ENCODE peak calls at places on chromosomes 16 and 17, in seven cellular contexts. One of them, this sample, is unnamed.
A peak's percentile ranks its signal among the peaks of the same experiment; 100 is the strongest.

GRCh38 chr17:67211742-67212141 is 33.3 kb downstream of the HELZ start:
- DNase-seq in GM12878: no peak
- DNase-seq in left ventricle myocardium superior: no peak
- DNase-seq in activated T-cell treated with anti-CD3 and anti-CD28 coated beads, Interleukin-2, amount 50 U/mL, for 72 hours: no peak
- DNase-seq in SK-N-SH: no peak
- DNase-seq in nephron progenitor cell: no peak
- DNase-seq in ELF-1: no peak
- DNase-seq in this sample: no peak

GRCh38 chr17:7589204-7589868 is 558 bp downstream of the SOX15 start:
- DNase-seq in ELF-1: peak; percentile 94
- DNase-seq in left ventricle myocardium superior: peak; percentile 92
- DNase-seq in activated T-cell treated with anti-CD3 and anti-CD28 coated beads, Interleukin-2, amount 50 U/mL, for 72 hours: peak; percentile 68
- DNase-seq in nephron progenitor cell: peak; percentile 79
- DNase-seq in SK-N-SH: peak; percentile 91
- DNase-seq in GM12878: no peak
- DNase-seq in this sample: peak; percentile 88

GRCh38 chr16:6682142-6682811 is 650.4 kb upstream of the RBFOX1 start:
- DNase-seq in nephron progenitor cell: peak; percentile 72
- DNase-seq in GM12878: no peak
- DNase-seq in ELF-1: peak; percentile 81
- DNase-seq in SK-N-SH: peak; percentile 53
- DNase-seq in activated T-cell treated with anti-CD3 and anti-CD28 coated beads, Interleukin-2, amount 50 U/mL, for 72 hours: peak; percentile 5
- DNase-seq in left ventricle myocardium superior: peak; percentile 26
- DNase-seq in this sample: no peak

GRCh38 chr16:27080870-27081269 is 14.1 kb downstream of the C16orf82 start:
- DNase-seq in nephron progenitor cell: no peak
- DNase-seq in activated T-cell treated with anti-CD3 and anti-CD28 coated beads, Interleukin-2, amount 50 U/mL, for 72 hours: no peak
- DNase-seq in left ventricle myocardium superior: no peak
- DNase-seq in SK-N-SH: peak; percentile 25
- DNase-seq in GM12878: no peak
- DNase-seq in ELF-1: peak; percentile 42
- DNase-seq in this sample: no peak

GRCh38 chr17:45787656-45788055 is 3.5 kb downstream of the CRHR1 start:
- DNase-seq in SK-N-SH: peak; percentile 59
- DNase-seq in ELF-1: no peak
- DNase-seq in nephron progenitor cell: no peak
- DNase-seq in activated T-cell treated with anti-CD3 and anti-CD28 coated beads, Interleukin-2, amount 50 U/mL, for 72 hours: no peak
- DNase-seq in GM12878: no peak
- DNase-seq in left ventricle myocardium superior: no peak
- DNase-seq in this sample: no peak

GRCh38 chr16:1548727-1549126 is 15.3 kb downstream of the TMEM204 start:
- DNase-seq in activated T-cell treated with anti-CD3 and anti-CD28 coated beads, Interleukin-2, amount 50 U/mL, for 72 hours: no peak
- DNase-seq in SK-N-SH: no peak
- DNase-seq in left ventricle myocardium superior: no peak
- DNase-seq in GM12878: no peak
- DNase-seq in ELF-1: no peak
- DNase-seq in nephron progenitor cell: no peak
- DNase-seq in this sample: no peak

GRCh38 chr17:64638552-64639198 is 23.4 kb downstream of the SMURF2 start:
- DNase-seq in nephron progenitor cell: no peak
- DNase-seq in activated T-cell treated with anti-CD3 and anti-CD28 coated beads, Interleukin-2, amount 50 U/mL, for 72 hours: no peak
- DNase-seq in SK-N-SH: no peak
- DNase-seq in left ventricle myocardium superior: no peak
- DNase-seq in ELF-1: no peak
- DNase-seq in GM12878: no peak
- DNase-seq in this sample: peak; percentile 29

GRCh38 chr17:8701221-8701620 is 43.4 kb downstream of the CCDC42 start:
- DNase-seq in GM12878: no peak
- DNase-seq in SK-N-SH: no peak
- DNase-seq in left ventricle myocardium superior: no peak
- DNase-seq in nephron progenitor cell: no peak
- DNase-seq in activated T-cell treated with anti-CD3 and anti-CD28 coated beads, Interleukin-2, amount 50 U/mL, for 72 hours: no peak
- DNase-seq in ELF-1: no peak
- DNase-seq in this sample: no peak

GRCh38 chr16:67719778-67720144 is 645 bp upstream of the GFOD2 start:
- DNase-seq in SK-N-SH: peak; percentile 52
- DNase-seq in nephron progenitor cell: peak; percentile 17
- DNase-seq in left ventricle myocardium superior: no peak
- DNase-seq in ELF-1: peak; percentile 34
- DNase-seq in activated T-cell treated with anti-CD3 and anti-CD28 coated beads, Interleukin-2, amount 50 U/mL, for 72 hours: peak; percentile 20
- DNase-seq in GM12878: no peak
- DNase-seq in this sample: peak; percentile 28

GRCh38 chr17:36131436-36131835 is 27.8 kb downstream of the CCL4 start:
- DNase-seq in GM12878: no peak
- DNase-seq in left ventricle myocardium superior: no peak
- DNase-seq in nephron progenitor cell: no peak
- DNase-seq in ELF-1: no peak
- DNase-seq in activated T-cell treated with anti-CD3 and anti-CD28 coated beads, Interleukin-2, amount 50 U/mL, for 72 hours: no peak
- DNase-seq in SK-N-SH: no peak
- DNase-seq in this sample: no peak

GRCh38 chr17:38628441-38628840 is 22.7 kb upstream of the SRCIN1 start:
- DNase-seq in left ventricle myocardium superior: no peak
- DNase-seq in SK-N-SH: peak; percentile 58
- DNase-seq in ELF-1: peak; percentile 77
- DNase-seq in activated T-cell treated with anti-CD3 and anti-CD28 coated beads, Interleukin-2, amount 50 U/mL, for 72 hours: no peak
- DNase-seq in GM12878: no peak
- DNase-seq in nephron progenitor cell: no peak
- DNase-seq in this sample: peak; percentile 16

GRCh38 chr17:1232786-1233185 is 37.5 kb upstream of the BHLHA9 start:
- DNase-seq in nephron progenitor cell: no peak
- DNase-seq in left ventricle myocardium superior: no peak
- DNase-seq in ELF-1: no peak
- DNase-seq in activated T-cell treated with anti-CD3 and anti-CD28 coated beads, Interleukin-2, amount 50 U/mL, for 72 hours: no peak
- DNase-seq in SK-N-SH: no peak
- DNase-seq in GM12878: no peak
- DNase-seq in this sample: no peak

GRCh38 chr17:5785867-5786509 is 201.7 kb upstream of the NLRP1 start:
- DNase-seq in GM12878: peak; percentile 59
- DNase-seq in left ventricle myocardium superior: no peak
- DNase-seq in SK-N-SH: no peak
- DNase-seq in nephron progenitor cell: no peak
- DNase-seq in ELF-1: no peak
- DNase-seq in activated T-cell treated with anti-CD3 and anti-CD28 coated beads, Interleukin-2, amount 50 U/mL, for 72 hours: no peak
- DNase-seq in this sample: no peak

GRCh38 chr16:69179255-69180010 is 7.5 kb upstream of the SNTB2 start:
- DNase-seq in left ventricle myocardium superior: peak; percentile 69
- DNase-seq in activated T-cell treated with anti-CD3 and anti-CD28 coated beads, Interleukin-2, amount 50 U/mL, for 72 hours: no peak
- DNase-seq in SK-N-SH: peak; percentile 54
- DNase-seq in nephron progenitor cell: no peak
- DNase-seq in GM12878: no peak
- DNase-seq in ELF-1: no peak
- DNase-seq in this sample: peak; percentile 94

GRCh38 chr17:17313350-17313991 is 10.3 kb downstream of the NT5M start:
- DNase-seq in SK-N-SH: peak; percentile 45
- DNase-seq in activated T-cell treated with anti-CD3 and anti-CD28 coated beads, Interleukin-2, amount 50 U/mL, for 72 hours: peak; percentile 74
- DNase-seq in nephron progenitor cell: peak; percentile 38
- DNase-seq in ELF-1: peak; percentile 69
- DNase-seq in GM12878: no peak
- DNase-seq in left ventricle myocardium superior: peak; percentile 49
- DNase-seq in this sample: peak; percentile 62

GRCh38 chr16:4290236-4290830 is 17.5 kb upstream of the TFAP4 start:
- DNase-seq in nephron progenitor cell: no peak
- DNase-seq in ELF-1: peak; percentile 86
- DNase-seq in GM12878: no peak
- DNase-seq in SK-N-SH: peak; percentile 1
- DNase-seq in left ventricle myocardium superior: no peak
- DNase-seq in activated T-cell treated with anti-CD3 and anti-CD28 coated beads, Interleukin-2, amount 50 U/mL, for 72 hours: no peak
- DNase-seq in this sample: peak; percentile 78

GRCh38 chr16:66959645-66960177 is 1.4 kb upstream of the CES3 start:
- DNase-seq in activated T-cell treated with anti-CD3 and anti-CD28 coated beads, Interleukin-2, amount 50 U/mL, for 72 hours: no peak
- DNase-seq in SK-N-SH: no peak
- DNase-seq in GM12878: no peak
- DNase-seq in nephron progenitor cell: no peak
- DNase-seq in left ventricle myocardium superior: peak; percentile 48
- DNase-seq in ELF-1: no peak
- DNase-seq in this sample: no peak

GRCh38 chr17:50107790-50108414 is 12.8 kb downstream of the PDK2 start:
- DNase-seq in GM12878: no peak
- DNase-seq in left ventricle myocardium superior: peak; percentile 7
- DNase-seq in ELF-1: no peak
- DNase-seq in nephron progenitor cell: no peak
- DNase-seq in SK-N-SH: no peak
- DNase-seq in activated T-cell treated with anti-CD3 and anti-CD28 coated beads, Interleukin-2, amount 50 U/mL, for 72 hours: no peak
- DNase-seq in this sample: no peak

GRCh38 chr17:39547713-39548478 is 59.8 kb downstream of the NEUROD2 start:
- DNase-seq in SK-N-SH: peak; percentile 76
- DNase-seq in left ventricle myocardium superior: peak; percentile 82
- DNase-seq in GM12878: peak; percentile 31
- DNase-seq in nephron progenitor cell: peak; percentile 86
- DNase-seq in activated T-cell treated with anti-CD3 and anti-CD28 coated beads, Interleukin-2, amount 50 U/mL, for 72 hours: peak; percentile 78
- DNase-seq in ELF-1: peak; percentile 82
- DNase-seq in this sample: peak; percentile 56

GRCh38 chr17:78558181-78558850 is 18.9 kb downstream of the DNAH17 start:
- DNase-seq in GM12878: no peak
- DNase-seq in nephron progenitor cell: no peak
- DNase-seq in activated T-cell treated with anti-CD3 and anti-CD28 coated beads, Interleukin-2, amount 50 U/mL, for 72 hours: peak; percentile 16
- DNase-seq in SK-N-SH: peak; percentile 74
- DNase-seq in ELF-1: no peak
- DNase-seq in left ventricle myocardium superior: no peak
- DNase-seq in this sample: no peak

GRCh38 chr17:42182927-42183734 is 2.1 kb downstream of the HCRT start:
- DNase-seq in activated T-cell treated with anti-CD3 and anti-CD28 coated beads, Interleukin-2, amount 50 U/mL, for 72 hours: no peak
- DNase-seq in SK-N-SH: no peak
- DNase-seq in GM12878: no peak
- DNase-seq in ELF-1: no peak
- DNase-seq in left ventricle myocardium superior: no peak
- DNase-seq in nephron progenitor cell: no peak
- DNase-seq in this sample: no peak

GRCh38 chr16:88479795-88480760 is 27.0 kb downstream of the ZFPM1 start:
- DNase-seq in nephron progenitor cell: no peak
- DNase-seq in ELF-1: no peak
- DNase-seq in GM12878: no peak
- DNase-seq in SK-N-SH: no peak
- DNase-seq in left ventricle myocardium superior: peak; percentile 58
- DNase-seq in activated T-cell treated with anti-CD3 and anti-CD28 coated beads, Interleukin-2, amount 50 U/mL, for 72 hours: no peak
- DNase-seq in this sample: no peak

GRCh38 chr17:27818311-27819170 is 18.2 kb upstream of the NOS2 start:
- DNase-seq in activated T-cell treated with anti-CD3 and anti-CD28 coated beads, Interleukin-2, amount 50 U/mL, for 72 hours: no peak
- DNase-seq in nephron progenitor cell: no peak
- DNase-seq in SK-N-SH: no peak
- DNase-seq in ELF-1: no peak
- DNase-seq in left ventricle myocardium superior: peak; percentile 53
- DNase-seq in GM12878: no peak
- DNase-seq in this sample: peak; percentile 15

GRCh38 chr16:10370096-10370726 is 15.7 kb upstream of the ATF7IP2 start:
- DNase-seq in ELF-1: no peak
- DNase-seq in left ventricle myocardium superior: no peak
- DNase-seq in nephron progenitor cell: no peak
- DNase-seq in GM12878: peak; percentile 19
- DNase-seq in SK-N-SH: no peak
- DNase-seq in activated T-cell treated with anti-CD3 and anti-CD28 coated beads, Interleukin-2, amount 50 U/mL, for 72 hours: no peak
- DNase-seq in this sample: no peak

GRCh38 chr16:55917373-55917919 is 42.3 kb upstream of the CES5A start:
- DNase-seq in GM12878: no peak
- DNase-seq in nephron progenitor cell: no peak
- DNase-seq in activated T-cell treated with anti-CD3 and anti-CD28 coated beads, Interleukin-2, amount 50 U/mL, for 72 hours: no peak
- DNase-seq in SK-N-SH: no peak
- DNase-seq in left ventricle myocardium superior: no peak
- DNase-seq in ELF-1: no peak
- DNase-seq in this sample: no peak

GRCh38 chr16:89395150-89396142 is 94.9 kb downstream of the ANKRD11 start:
- DNase-seq in nephron progenitor cell: peak; percentile 49
- DNase-seq in SK-N-SH: peak; percentile 69
- DNase-seq in activated T-cell treated with anti-CD3 and anti-CD28 coated beads, Interleukin-2, amount 50 U/mL, for 72 hours: no peak
- DNase-seq in ELF-1: no peak
- DNase-seq in GM12878: no peak
- DNase-seq in left ventricle myocardium superior: peak; percentile 88
- DNase-seq in this sample: peak; percentile 99

GRCh38 chr16:27595461-27595860 is 45.5 kb downstream of the KATNIP start:
- DNase-seq in activated T-cell treated with anti-CD3 and anti-CD28 coated beads, Interleukin-2, amount 50 U/mL, for 72 hours: no peak
- DNase-seq in left ventricle myocardium superior: no peak
- DNase-seq in SK-N-SH: no peak
- DNase-seq in ELF-1: no peak
- DNase-seq in GM12878: no peak
- DNase-seq in nephron progenitor cell: no peak
- DNase-seq in this sample: no peak

GRCh38 chr16:71883849-71884638 is at the start of gene ZNF821:
- DNase-seq in GM12878: no peak
- DNase-seq in activated T-cell treated with anti-CD3 and anti-CD28 coated beads, Interleukin-2, amount 50 U/mL, for 72 hours: peak; percentile 85
- DNase-seq in ELF-1: peak; percentile 93
- DNase-seq in nephron progenitor cell: peak; percentile 93
- DNase-seq in left ventricle myocardium superior: peak; percentile 88
- DNase-seq in SK-N-SH: peak; percentile 100
- DNase-seq in this sample: peak; percentile 77

GRCh38 chr17:50289268-50289667 is 15.0 kb downstream of the TMEM92 start:
- DNase-seq in ELF-1: no peak
- DNase-seq in GM12878: no peak
- DNase-seq in activated T-cell treated with anti-CD3 and anti-CD28 coated beads, Interleukin-2, amount 50 U/mL, for 72 hours: no peak
- DNase-seq in nephron progenitor cell: no peak
- DNase-seq in left ventricle myocardium superior: no peak
- DNase-seq in SK-N-SH: no peak
- DNase-seq in this sample: no peak

GRCh38 chr17:17781591-17782424 is 55.0 kb downstream of the SREBF1 start:
- DNase-seq in ELF-1: peak; percentile 49
- DNase-seq in GM12878: no peak
- DNase-seq in left ventricle myocardium superior: peak; percentile 91
- DNase-seq in nephron progenitor cell: peak; percentile 73
- DNase-seq in activated T-cell treated with anti-CD3 and anti-CD28 coated beads, Interleukin-2, amount 50 U/mL, for 72 hours: peak; percentile 41
- DNase-seq in SK-N-SH: peak; percentile 81
- DNase-seq in this sample: peak; percentile 62

This sample was measured in cardiac muscle cell.